ENCODE peak calls at places on chromosomes 16 and 17, in eight cellular contexts. One of them, this sample, is unnamed.

GRCh38 chr17:78120971-78121800 is 7.4 kb downstream of the TMC6 start:
- DNase-seq in epithelial cell of esophagus: no peak
- DNase-seq in Calu3: no peak
- DNase-seq in GM13976: no peak
- DNase-seq in AG04450: no peak
- DNase-seq in HFFc6: no peak
- DNase-seq in tibial artery: no peak
- DNase-seq in neural crest cell: no peak
- DNase-seq in this sample: no peak

GRCh38 chr16:81491522-81492188 is 47.0 kb downstream of the CMIP start:
- DNase-seq in epithelial cell of esophagus: no peak
- DNase-seq in Calu3: no peak
- DNase-seq in GM13976: no peak
- DNase-seq in AG04450: no peak
- DNase-seq in HFFc6: peak; percentile 53
- DNase-seq in tibial artery: no peak
- DNase-seq in neural crest cell: no peak
- DNase-seq in this sample: no peak

GRCh38 chr17:44931376-44931775 is 16.1 kb upstream of the GFAP start:
- DNase-seq in epithelial cell of esophagus: no peak
- DNase-seq in Calu3: no peak
- DNase-seq in GM13976: no peak
- DNase-seq in AG04450: no peak
- DNase-seq in HFFc6: no peak
- DNase-seq in tibial artery: peak; percentile 38
- DNase-seq in neural crest cell: no peak
- DNase-seq in this sample: no peak

GRCh38 chr17:65154770-65155589 is 17.8 kb downstream of the RGS9 start:
- DNase-seq in epithelial cell of esophagus: peak; percentile 77
- DNase-seq in Calu3: no peak
- DNase-seq in GM13976: peak; percentile 78
- DNase-seq in AG04450: peak; percentile 29
- DNase-seq in HFFc6: peak; percentile 62
- DNase-seq in tibial artery: no peak
- DNase-seq in neural crest cell: no peak
- DNase-seq in this sample: peak; percentile 53

GRCh38 chr17:79288950-79289349 is 214.3 kb downstream of the ENGASE start:
- DNase-seq in epithelial cell of esophagus: no peak
- DNase-seq in Calu3: no peak
- DNase-seq in GM13976: no peak
- DNase-seq in AG04450: no peak
- DNase-seq in HFFc6: no peak
- DNase-seq in tibial artery: no peak
- DNase-seq in neural crest cell: no peak
- DNase-seq in this sample: no peak

GRCh38 chr16:1119766-1120611 is 23.9 kb upstream of the C1QTNF8 start:
- DNase-seq in epithelial cell of esophagus: no peak
- DNase-seq in Calu3: peak; percentile 42
- DNase-seq in GM13976: no peak
- DNase-seq in AG04450: no peak
- DNase-seq in HFFc6: no peak
- DNase-seq in tibial artery: no peak
- DNase-seq in neural crest cell: no peak
- DNase-seq in this sample: no peak

GRCh38 chr17:17781591-17782424 is 55.0 kb downstream of the SREBF1 start:
- DNase-seq in epithelial cell of esophagus: peak; percentile 49
- DNase-seq in Calu3: peak; percentile 34
- DNase-seq in GM13976: no peak
- DNase-seq in AG04450: no peak
- DNase-seq in HFFc6: peak; percentile 29
- DNase-seq in tibial artery: peak; percentile 93
- DNase-seq in neural crest cell: peak; percentile 30
- DNase-seq in this sample: peak; percentile 78

GRCh38 chr16:87131996-87132345 is 185.2 kb downstream of the C16orf95 start:
- DNase-seq in epithelial cell of esophagus: no peak
- DNase-seq in Calu3: no peak
- DNase-seq in GM13976: no peak
- DNase-seq in AG04450: no peak
- DNase-seq in HFFc6: no peak
- DNase-seq in tibial artery: peak; percentile 38
- DNase-seq in neural crest cell: no peak
- DNase-seq in this sample: no peak

GRCh38 chr16:81767987-81768592 is 11.0 kb upstream of the PLCG2 start:
- DNase-seq in epithelial cell of esophagus: no peak
- DNase-seq in Calu3: peak; percentile 54
- DNase-seq in GM13976: no peak
- DNase-seq in AG04450: no peak
- DNase-seq in HFFc6: no peak
- DNase-seq in tibial artery: no peak
- DNase-seq in neural crest cell: no peak
- DNase-seq in this sample: no peak

GRCh38 chr16:54180421-54181359 is 105.9 kb downstream of the IRX3 start:
- DNase-seq in epithelial cell of esophagus: no peak
- DNase-seq in Calu3: peak; percentile 11
- DNase-seq in GM13976: no peak
- DNase-seq in AG04450: no peak
- DNase-seq in HFFc6: no peak
- DNase-seq in tibial artery: no peak
- DNase-seq in neural crest cell: no peak
- DNase-seq in this sample: no peak

GRCh38 chr17:80795090-80795609 is 196.5 kb upstream of the CHMP6 start:
- DNase-seq in epithelial cell of esophagus: no peak
- DNase-seq in Calu3: no peak
- DNase-seq in GM13976: no peak
- DNase-seq in AG04450: no peak
- DNase-seq in HFFc6: no peak
- DNase-seq in tibial artery: no peak
- DNase-seq in neural crest cell: no peak
- DNase-seq in this sample: no peak

GRCh38 chr17:74427048-74427762 is 4.7 kb upstream of the GPRC5C start:
- DNase-seq in epithelial cell of esophagus: no peak
- DNase-seq in Calu3: peak; percentile 71
- DNase-seq in GM13976: no peak
- DNase-seq in AG04450: no peak
- DNase-seq in HFFc6: no peak
- DNase-seq in tibial artery: peak; percentile 68
- DNase-seq in neural crest cell: no peak
- DNase-seq in this sample: peak; percentile 48

GRCh38 chr16:67013238-67013822 is 15.6 kb upstream of the CBFB start:
- DNase-seq in epithelial cell of esophagus: no peak
- DNase-seq in Calu3: no peak
- DNase-seq in GM13976: peak; percentile 28
- DNase-seq in AG04450: no peak
- DNase-seq in HFFc6: no peak
- DNase-seq in tibial artery: peak; percentile 71
- DNase-seq in neural crest cell: no peak
- DNase-seq in this sample: no peak

GRCh38 chr17:64106918-64107317 is 23.0 kb downstream of the ERN1 start:
- DNase-seq in epithelial cell of esophagus: no peak
- DNase-seq in Calu3: no peak
- DNase-seq in GM13976: no peak
- DNase-seq in AG04450: no peak
- DNase-seq in HFFc6: no peak
- DNase-seq in tibial artery: no peak
- DNase-seq in neural crest cell: no peak
- DNase-seq in this sample: no peak

GRCh38 chr17:33201255-33201654 is 91.8 kb downstream of the ASIC2 start:
- DNase-seq in epithelial cell of esophagus: no peak
- DNase-seq in Calu3: no peak
- DNase-seq in GM13976: no peak
- DNase-seq in AG04450: no peak
- DNase-seq in HFFc6: no peak
- DNase-seq in tibial artery: no peak
- DNase-seq in neural crest cell: no peak
- DNase-seq in this sample: no peak

GRCh38 chr16:75319513-75320401 is 68.3 kb upstream of the BCAR1 start:
- DNase-seq in epithelial cell of esophagus: peak; percentile 27
- DNase-seq in Calu3: no peak
- DNase-seq in GM13976: peak; percentile 64
- DNase-seq in AG04450: peak; percentile 63
- DNase-seq in HFFc6: peak; percentile 88
- DNase-seq in tibial artery: no peak
- DNase-seq in neural crest cell: peak; percentile 12
- DNase-seq in this sample: no peak

GRCh38 chr17:39753514-39754160 is 15.9 kb downstream of the GRB7 start:
- DNase-seq in epithelial cell of esophagus: peak; percentile 13
- DNase-seq in Calu3: peak; percentile 100
- DNase-seq in GM13976: peak; percentile 85
- DNase-seq in AG04450: no peak
- DNase-seq in HFFc6: no peak
- DNase-seq in tibial artery: peak; percentile 72
- DNase-seq in neural crest cell: no peak
- DNase-seq in this sample: peak; percentile 18

GRCh38 chr17:81494984-81495383 is 17.6 kb downstream of the ACTG1 start:
- DNase-seq in epithelial cell of esophagus: no peak
- DNase-seq in Calu3: peak; percentile 37
- DNase-seq in GM13976: no peak
- DNase-seq in AG04450: no peak
- DNase-seq in HFFc6: no peak
- DNase-seq in tibial artery: no peak
- DNase-seq in neural crest cell: no peak
- DNase-seq in this sample: no peak

DNA sequence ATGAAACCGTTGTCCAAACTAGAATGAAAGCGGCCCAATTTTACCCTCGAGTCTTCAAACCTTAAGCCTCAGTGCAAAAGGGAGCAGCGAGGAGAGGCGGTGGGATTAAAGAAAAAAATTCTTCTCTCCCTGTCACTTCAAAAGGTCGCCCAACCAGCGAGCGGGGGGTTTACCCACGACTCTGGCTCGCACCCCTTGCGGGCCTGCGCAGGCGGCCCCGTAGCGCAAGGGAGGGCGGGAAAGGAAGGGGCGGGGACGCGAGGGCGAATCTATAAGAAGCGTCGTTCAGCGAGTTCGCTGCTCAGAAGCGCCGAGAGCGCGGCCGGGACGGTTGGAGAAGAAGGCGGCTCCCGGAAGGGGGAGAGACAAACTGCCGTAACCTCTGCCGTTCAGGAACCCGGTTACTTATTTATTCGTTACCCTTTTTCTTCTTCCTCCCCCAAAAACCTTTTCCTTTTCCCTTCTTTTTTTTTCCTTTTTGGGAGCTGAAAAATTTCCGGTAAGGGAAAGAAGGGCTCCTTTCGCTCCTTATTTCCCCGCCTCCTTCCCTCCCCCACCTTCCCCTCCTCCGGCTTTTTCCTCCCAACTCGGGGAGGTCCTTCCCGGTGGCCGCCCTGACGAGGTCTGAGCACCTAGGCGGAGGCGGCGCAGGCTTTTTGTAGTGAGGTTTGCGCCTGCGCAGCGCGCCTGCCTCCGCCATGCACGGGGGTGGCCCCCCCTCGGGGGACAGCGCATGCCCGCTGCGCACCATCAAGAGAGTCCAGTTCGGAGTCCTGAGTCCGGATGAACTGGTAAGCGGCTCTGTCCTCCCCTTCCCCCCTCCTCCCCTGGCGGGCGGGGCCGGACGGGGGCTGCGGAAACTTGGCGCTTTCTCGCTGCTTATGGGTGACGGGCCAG is at the start of gene POLR2A:
- DNase-seq in epithelial cell of esophagus: peak; percentile 97
- DNase-seq in Calu3: peak; percentile 96
- DNase-seq in GM13976: peak; percentile 99
- DNase-seq in AG04450: peak; percentile 96
- DNase-seq in HFFc6: peak; percentile 95
- DNase-seq in tibial artery: peak; percentile 100
- DNase-seq in neural crest cell: peak; percentile 98
- DNase-seq in this sample: peak; percentile 99
- TF ChIP-seq CTCF in epithelial cell of esophagus: no peak
- TF ChIP-seq CTCF in Calu3: no peak
- TF ChIP-seq CTCF in GM13976: no peak
- TF ChIP-seq CTCF in AG04450: no peak
- TF ChIP-seq CTCF in HFFc6: peak; percentile 17
- TF ChIP-seq CTCF in tibial artery: peak; percentile 22
- TF ChIP-seq CTCF in neural crest cell: no peak
- TF ChIP-seq CTCF in this sample: no peak

GRCh38 chr17:61635913-61636432 is 45.0 kb upstream of the NACA2 start:
- DNase-seq in epithelial cell of esophagus: peak; percentile 68
- DNase-seq in Calu3: peak; percentile 44
- DNase-seq in GM13976: peak; percentile 21
- DNase-seq in AG04450: peak; percentile 29
- DNase-seq in HFFc6: peak; percentile 49
- DNase-seq in tibial artery: no peak
- DNase-seq in neural crest cell: peak; percentile 51
- DNase-seq in this sample: peak; percentile 16
- TF ChIP-seq CTCF in epithelial cell of esophagus: peak; percentile 86
- TF ChIP-seq CTCF in Calu3: no peak
- TF ChIP-seq CTCF in GM13976: peak; percentile 57
- TF ChIP-seq CTCF in AG04450: peak; percentile 83
- TF ChIP-seq CTCF in HFFc6: peak; percentile 91
- TF ChIP-seq CTCF in tibial artery: no peak
- TF ChIP-seq CTCF in neural crest cell: peak; percentile 83
- TF ChIP-seq CTCF in this sample: peak; percentile 86

DNA sequence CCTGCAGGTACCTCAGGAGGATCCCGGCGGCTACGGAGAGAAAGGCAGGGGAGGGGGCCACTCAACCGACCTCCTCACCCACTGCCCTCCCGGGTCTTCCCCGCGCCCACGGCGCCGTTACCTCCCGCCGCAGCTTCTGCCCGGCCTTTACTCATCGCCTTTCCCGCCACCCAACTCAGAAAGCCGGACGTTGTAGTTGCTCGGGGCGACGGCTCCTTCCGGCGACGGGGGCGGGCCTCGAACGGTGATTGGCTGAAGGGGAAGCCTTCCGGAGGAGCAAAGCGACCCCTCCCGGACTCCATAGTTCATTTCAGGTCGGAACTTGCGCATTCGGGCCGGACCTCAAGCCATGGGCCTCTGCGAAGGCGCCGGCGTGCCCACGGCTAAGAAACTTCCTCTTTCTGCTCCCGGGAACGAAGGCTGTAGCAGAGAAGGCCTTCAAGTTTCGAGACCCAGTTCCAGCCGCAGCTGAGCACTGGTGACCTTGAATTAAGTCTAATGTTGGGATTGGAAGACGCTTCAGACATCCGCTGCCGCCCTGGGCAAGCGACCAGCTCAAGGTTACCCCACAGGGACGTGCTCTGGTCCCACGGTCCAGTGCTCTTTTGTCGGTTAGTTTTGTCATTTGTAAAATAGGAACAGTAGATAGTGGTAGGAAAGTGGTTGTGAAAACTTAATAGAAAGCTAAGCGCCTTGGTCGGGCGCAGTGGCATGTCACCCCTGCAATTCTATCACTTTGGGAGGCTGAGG is at the start of gene PSMC3IP:
- DNase-seq in epithelial cell of esophagus: peak; percentile 96
- DNase-seq in Calu3: peak; percentile 98
- DNase-seq in GM13976: peak; percentile 98
- DNase-seq in AG04450: peak; percentile 78
- DNase-seq in HFFc6: peak; percentile 93
- DNase-seq in tibial artery: peak; percentile 97
- DNase-seq in neural crest cell: peak; percentile 91
- DNase-seq in this sample: peak; percentile 98
- TF ChIP-seq CTCF in epithelial cell of esophagus: peak; percentile 53
- TF ChIP-seq CTCF in Calu3: peak; percentile 54
- TF ChIP-seq CTCF in GM13976: peak; percentile 34
- TF ChIP-seq CTCF in AG04450: peak; percentile 46
- TF ChIP-seq CTCF in HFFc6: peak; percentile 59
- TF ChIP-seq CTCF in tibial artery: peak; percentile 54
- TF ChIP-seq CTCF in neural crest cell: peak; percentile 55
- TF ChIP-seq CTCF in this sample: no peak

GRCh38 chr17:76736349-76737081 is 616 bp downstream of the SRSF2 start:
- DNase-seq in epithelial cell of esophagus: peak; percentile 68
- DNase-seq in Calu3: peak; percentile 68
- DNase-seq in GM13976: peak; percentile 72
- DNase-seq in AG04450: no peak
- DNase-seq in HFFc6: peak; percentile 65
- DNase-seq in tibial artery: peak; percentile 87
- DNase-seq in neural crest cell: peak; percentile 51
- DNase-seq in this sample: peak; percentile 40
- TF ChIP-seq CTCF in epithelial cell of esophagus: peak; percentile 17
- TF ChIP-seq CTCF in Calu3: no peak
- TF ChIP-seq CTCF in GM13976: peak; percentile 9
- TF ChIP-seq CTCF in AG04450: peak; percentile 30
- TF ChIP-seq CTCF in HFFc6: peak; percentile 34
- TF ChIP-seq CTCF in tibial artery: no peak
- TF ChIP-seq CTCF in neural crest cell: no peak
- TF ChIP-seq CTCF in this sample: no peak